ENCODE peak calls at places on chromosomes 12 and 14, in six cellular contexts. One of them, this sample, is unnamed.

GRCh38 chr14:68359862-68360552 is 432.9 kb downstream of the ZFP36L1 start:
- DNase-seq in H1: no peak
- DNase-seq in HepG2: no peak
- DNase-seq in GM12878: no peak
- DNase-seq in GM12891: no peak
- DNase-seq in K562: no peak
- DNase-seq in this sample: no peak

GRCh38 chr12:27198036-27198435 is 46.0 kb upstream of the STK38L start:
- DNase-seq in H1: no peak
- DNase-seq in HepG2: no peak
- DNase-seq in GM12878: no peak
- DNase-seq in GM12891: no peak
- DNase-seq in K562: no peak
- DNase-seq in this sample: no peak

GRCh38 chr12:93682846-93683261 is 5.7 kb downstream of the CRADD start:
- DNase-seq in H1: no peak
- DNase-seq in HepG2: peak; percentile 28
- DNase-seq in GM12878: no peak
- DNase-seq in GM12891: no peak
- DNase-seq in K562: peak; percentile 56
- DNase-seq in this sample: no peak

GRCh38 chr12:132462778-132463177 is 27.2 kb upstream of the FBRSL1 start:
- DNase-seq in H1: no peak
- DNase-seq in HepG2: no peak
- DNase-seq in GM12878: no peak
- DNase-seq in GM12891: no peak
- DNase-seq in K562: no peak
- DNase-seq in this sample: no peak

GRCh38 chr12:70267550-70267949 is 24.3 kb downstream of the CNOT2 start:
- DNase-seq in H1: no peak
- DNase-seq in HepG2: no peak
- DNase-seq in GM12878: no peak
- DNase-seq in GM12891: no peak
- DNase-seq in K562: no peak
- DNase-seq in this sample: no peak

GRCh38 chr14:91009501-91010152 is 50.8 kb downstream of the RPS6KA5 start:
- DNase-seq in H1: no peak
- DNase-seq in HepG2: no peak
- DNase-seq in GM12878: peak; percentile 85
- DNase-seq in GM12891: peak; percentile 25
- DNase-seq in K562: no peak
- DNase-seq in this sample: no peak

GRCh38 chr12:8894986-8895385 is 19.3 kb upstream of the PHC1 start:
- DNase-seq in H1: no peak
- DNase-seq in HepG2: no peak
- DNase-seq in GM12878: no peak
- DNase-seq in GM12891: no peak
- DNase-seq in K562: no peak
- DNase-seq in this sample: no peak

GRCh38 chr12:52049688-52050087 is 1.6 kb upstream of the NR4A1 start:
- DNase-seq in H1: no peak
- DNase-seq in HepG2: no peak
- DNase-seq in GM12878: no peak
- DNase-seq in GM12891: no peak
- DNase-seq in K562: no peak
- DNase-seq in this sample: no peak

GRCh38 chr12:127678945-127679344 is 588.0 kb upstream of the TMEM132C start:
- DNase-seq in H1: no peak
- DNase-seq in HepG2: no peak
- DNase-seq in GM12878: no peak
- DNase-seq in GM12891: no peak
- DNase-seq in K562: no peak
- DNase-seq in this sample: no peak

GRCh38 chr14:40197344-40197743 is 765.1 kb upstream of the FBXO33 start:
- DNase-seq in H1: no peak
- DNase-seq in HepG2: no peak
- DNase-seq in GM12878: no peak
- DNase-seq in GM12891: no peak
- DNase-seq in K562: no peak
- DNase-seq in this sample: no peak

GRCh38 chr12:50934981-50935807 is 17.1 kb upstream of the HIGD1C start:
- DNase-seq in H1: no peak
- DNase-seq in HepG2: peak; percentile 57
- DNase-seq in GM12878: no peak
- DNase-seq in GM12891: no peak
- DNase-seq in K562: no peak
- DNase-seq in this sample: no peak

GRCh38 chr12:54007538-54008259 is 1.1 kb upstream of the HOXC8 start:
- DNase-seq in H1: no peak
- DNase-seq in HepG2: no peak
- DNase-seq in GM12878: no peak
- DNase-seq in GM12891: no peak
- DNase-seq in K562: no peak
- DNase-seq in this sample: no peak

GRCh38 chr12:19198272-19198671 is 68.7 kb downstream of the PLEKHA5 start:
- DNase-seq in H1: no peak
- DNase-seq in HepG2: no peak
- DNase-seq in GM12878: no peak
- DNase-seq in GM12891: no peak
- DNase-seq in K562: no peak
- DNase-seq in this sample: no peak

GRCh38 chr14:95838862-95839261 is 37.8 kb upstream of the TUNAR start:
- DNase-seq in H1: no peak
- DNase-seq in HepG2: no peak
- DNase-seq in GM12878: no peak
- DNase-seq in GM12891: no peak
- DNase-seq in K562: no peak
- DNase-seq in this sample: no peak

GRCh38 chr14:24277606-24278321 is 6.4 kb upstream of the RABGGTA start:
- DNase-seq in H1: no peak
- DNase-seq in HepG2: no peak
- DNase-seq in GM12878: no peak
- DNase-seq in GM12891: no peak
- DNase-seq in K562: no peak
- DNase-seq in this sample: no peak

GRCh38 chr12:90499793-90500192 is 455.2 kb downstream of the CCER1 start:
- DNase-seq in H1: no peak
- DNase-seq in HepG2: no peak
- DNase-seq in GM12878: no peak
- DNase-seq in GM12891: no peak
- DNase-seq in K562: no peak
- DNase-seq in this sample: no peak

GRCh38 chr12:42119085-42119633 is 25.5 kb downstream of the GXYLT1 start:
- DNase-seq in H1: no peak
- DNase-seq in HepG2: no peak
- DNase-seq in GM12878: no peak
- DNase-seq in GM12891: no peak
- DNase-seq in K562: no peak
- DNase-seq in this sample: no peak

GRCh38 chr12:48004039-48004940 is at the start of gene COL2A1:
- DNase-seq in H1: peak; percentile 88
- DNase-seq in HepG2: no peak
- DNase-seq in GM12878: no peak
- DNase-seq in GM12891: no peak
- DNase-seq in K562: no peak
- DNase-seq in this sample: peak; percentile 38

GRCh38 chr14:103185051-103186027 is 62.1 kb downstream of the TNFAIP2 start:
- DNase-seq in H1: no peak
- DNase-seq in HepG2: peak; percentile 27
- DNase-seq in GM12878: no peak
- DNase-seq in GM12891: no peak
- DNase-seq in K562: peak; percentile 44
- DNase-seq in this sample: no peak

GRCh38 chr12:69655616-69656336 is 43.3 kb downstream of the BEST3 start:
- DNase-seq in H1: no peak
- DNase-seq in HepG2: peak; percentile 67
- DNase-seq in GM12878: no peak
- DNase-seq in GM12891: no peak
- DNase-seq in K562: no peak
- DNase-seq in this sample: no peak

GRCh38 chr14:92553456-92553855 is 39.9 kb downstream of the RIN3 start:
- DNase-seq in H1: no peak
- DNase-seq in HepG2: no peak
- DNase-seq in GM12878: no peak
- DNase-seq in GM12891: no peak
- DNase-seq in K562: no peak
- DNase-seq in this sample: no peak

GRCh38 chr14:61178226-61179060 is 102.7 kb downstream of the TMEM30B start:
- DNase-seq in H1: no peak
- DNase-seq in HepG2: peak; percentile 85
- DNase-seq in GM12878: no peak
- DNase-seq in GM12891: no peak
- DNase-seq in K562: no peak
- DNase-seq in this sample: no peak

GRCh38 chr12:43306066-43306465 is 245.9 kb downstream of the ADAMTS20 start:
- DNase-seq in H1: no peak
- DNase-seq in HepG2: no peak
- DNase-seq in GM12878: no peak
- DNase-seq in GM12891: no peak
- DNase-seq in K562: no peak
- DNase-seq in this sample: no peak

GRCh38 chr12:123075092-123075491 is 75.8 kb downstream of the PITPNM2 start:
- DNase-seq in H1: no peak
- DNase-seq in HepG2: no peak
- DNase-seq in GM12878: no peak
- DNase-seq in GM12891: no peak
- DNase-seq in K562: no peak
- DNase-seq in this sample: no peak

GRCh38 chr14:78848234-78848820 is 678.2 kb downstream of the NRXN3 start:
- DNase-seq in H1: peak; percentile 70
- DNase-seq in HepG2: peak; percentile 29
- DNase-seq in GM12878: no peak
- DNase-seq in GM12891: peak; percentile 3
- DNase-seq in K562: peak; percentile 48
- DNase-seq in this sample: no peak

GRCh38 chr14:83019744-83020414 is 1486.2 kb upstream of the SEL1L start:
- DNase-seq in H1: no peak
- DNase-seq in HepG2: no peak
- DNase-seq in GM12878: no peak
- DNase-seq in GM12891: no peak
- DNase-seq in K562: no peak
- DNase-seq in this sample: no peak

DNA sequence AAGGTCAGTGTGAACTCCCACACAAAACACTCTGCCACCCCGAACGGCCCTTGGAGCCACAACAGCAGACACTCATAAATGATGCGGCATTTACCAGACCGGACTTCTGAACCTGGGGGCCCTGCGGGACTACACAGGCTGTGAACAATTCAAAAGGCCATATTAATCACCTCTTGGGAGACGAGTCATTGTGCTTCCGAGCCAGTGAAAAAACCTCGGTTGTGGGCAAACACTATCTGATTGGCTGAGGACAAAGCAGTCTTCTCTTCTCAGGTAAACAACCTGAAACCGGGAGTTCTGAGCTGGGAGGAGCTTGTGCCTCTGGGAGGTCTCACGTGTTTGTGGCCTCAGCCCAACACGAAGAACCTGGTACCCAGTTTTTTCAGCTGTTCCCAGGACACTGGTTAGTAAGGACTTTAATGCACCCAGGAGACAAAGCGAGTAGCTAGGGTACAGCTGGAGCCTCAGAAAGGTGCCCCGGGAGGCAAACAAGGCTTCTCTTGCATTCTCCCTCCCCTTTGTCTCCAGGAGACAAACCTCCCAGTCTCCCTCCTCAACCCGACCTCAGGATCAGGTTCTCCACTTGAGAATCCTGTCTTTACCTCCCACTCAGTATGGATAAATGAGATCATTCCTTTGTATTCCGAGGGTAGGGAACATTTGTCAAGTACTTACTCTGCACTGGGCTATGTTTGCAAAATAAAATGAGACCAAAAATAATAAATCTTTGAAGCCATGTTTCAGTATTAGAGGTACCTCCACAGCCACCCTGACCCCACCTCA is 35.2 kb downstream of the VWF start:
- DNase-seq in H1: no peak
- DNase-seq in HepG2: peak; percentile 56
- DNase-seq in GM12878: no peak
- DNase-seq in GM12891: no peak
- DNase-seq in K562: no peak
- DNase-seq in this sample: no peak
- TF ChIP-seq POLR2A in H1: no peak
- TF ChIP-seq POLR2A in HepG2: no peak
- TF ChIP-seq POLR2A in GM12878: no peak
- TF ChIP-seq POLR2A in GM12891: no peak
- TF ChIP-seq POLR2A in K562: no peak
- TF ChIP-seq POLR2A in this sample: no peak

GRCh38 chr14:56803816-56804535 is 6.3 kb downstream of the OTX2 start:
- DNase-seq in H1: peak; percentile 53
- DNase-seq in HepG2: no peak
- DNase-seq in GM12878: no peak
- DNase-seq in GM12891: no peak
- DNase-seq in K562: no peak
- DNase-seq in this sample: no peak
- TF ChIP-seq TAF1 in H1: no peak
- TF ChIP-seq TAF1 in HepG2: no peak
- TF ChIP-seq TAF1 in GM12878: no peak
- TF ChIP-seq TAF1 in GM12891: no peak
- TF ChIP-seq TAF1 in K562: no peak
- TF ChIP-seq TAF1 in this sample: no peak

GRCh38 chr14:98728024-98728423 is 544.0 kb downstream of the BCL11B start:
- DNase-seq in H1: no peak
- DNase-seq in HepG2: no peak
- DNase-seq in GM12878: no peak
- DNase-seq in GM12891: no peak
- DNase-seq in K562: no peak
- DNase-seq in this sample: no peak
- TF ChIP-seq POLR2A in H1: no peak
- TF ChIP-seq POLR2A in HepG2: no peak
- TF ChIP-seq POLR2A in GM12878: no peak
- TF ChIP-seq POLR2A in GM12891: no peak
- TF ChIP-seq POLR2A in K562: no peak
- TF ChIP-seq POLR2A in this sample: no peak

DNA sequence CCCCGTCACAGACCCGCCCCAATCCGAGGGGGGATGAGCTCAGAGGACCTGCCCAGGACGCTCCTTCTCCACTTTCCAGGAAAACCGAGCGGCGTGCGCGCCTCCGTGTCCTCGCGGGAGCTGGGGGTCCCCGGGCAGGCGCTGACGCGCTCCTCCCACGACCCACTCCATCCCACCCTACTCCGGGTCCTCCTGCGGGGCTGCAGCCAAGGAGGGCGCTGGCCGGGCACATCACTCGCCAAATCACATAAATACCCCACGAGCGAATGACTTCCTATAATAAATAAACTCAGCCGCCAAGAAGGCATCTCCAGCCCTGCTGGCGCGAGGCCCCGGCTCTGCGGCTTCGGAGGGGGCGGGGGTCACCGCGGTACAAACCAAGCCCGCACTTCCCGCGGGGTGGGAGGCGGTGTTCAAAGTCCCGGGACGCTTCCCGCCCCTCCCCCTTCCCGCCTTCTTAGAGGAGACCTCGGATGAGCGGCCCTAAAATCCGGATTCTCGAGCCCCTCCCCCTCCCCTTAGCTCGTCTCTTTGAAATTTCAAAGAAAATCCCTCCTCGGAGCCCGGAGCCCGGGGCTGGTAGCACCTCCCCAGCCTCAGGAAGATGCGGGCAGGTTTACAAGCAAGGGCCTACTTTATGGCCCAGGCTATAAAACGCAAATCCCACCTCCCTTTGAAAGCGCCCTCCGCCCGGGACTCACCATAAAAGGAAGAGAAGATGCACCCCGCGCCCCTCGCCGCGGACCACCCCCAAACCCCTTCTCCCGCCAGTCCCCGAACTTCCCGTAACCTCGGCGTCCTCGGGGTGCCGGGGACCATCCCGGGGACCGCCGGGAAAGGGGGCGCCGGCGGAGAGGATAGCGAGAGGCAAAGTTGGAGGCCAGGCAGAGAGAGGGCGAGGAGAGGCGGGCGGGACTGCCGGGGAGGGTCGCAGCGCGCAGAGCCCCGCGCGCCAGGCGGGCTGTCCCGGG is 718 bp upstream of the FZD10 start:
- DNase-seq in H1: peak; percentile 81
- DNase-seq in HepG2: no peak
- DNase-seq in GM12878: no peak
- DNase-seq in GM12891: no peak
- DNase-seq in K562: no peak
- DNase-seq in this sample: no peak
- TF ChIP-seq TAF1 in H1: peak; percentile 29
- TF ChIP-seq TAF1 in HepG2: no peak
- TF ChIP-seq TAF1 in GM12878: no peak
- TF ChIP-seq TAF1 in GM12891: no peak
- TF ChIP-seq TAF1 in K562: no peak
- TF ChIP-seq TAF1 in this sample: no peak

This sample was measured in GM12892.